ENCODE peak calls at places on chromosomes 13 and 19, in nine cellular contexts. G is breast epithelium; S is left lung; F is left ventricle myocardium inferior; N is body of pancreas; U is CD8-positive, alpha-beta T cell; Y is thoracic aorta; A is Peyer's patch; V is heart left ventricle. T is an unnamed sample.

GRCh38 chr19:3006075-3006767 is 22.9 kb downstream of the TLE2 start:
- DNase-seq in S (no peak), A (no peak), Y (no peak), F (no peak), G (no peak), N (no peak), V (no peak), U (no peak), T (peak; percentile 75)

GRCh38 chr13:21399741-21400140 is 59.4 kb downstream of the ZDHHC20 start:
- DNase-seq in U (no peak), F (no peak), G (no peak), N (no peak), A (no peak), V (no peak), S (no peak), Y (no peak), T (no peak)

GRCh38 chr19:2602391-2603181 is 99.9 kb downstream of the GNG7 start:
- DNase-seq in Y (peak; percentile 76), N (peak; percentile 94), A (no peak), U (no peak), V (peak; percentile 72), F (peak; percentile 87), G (peak; percentile 85), S (no peak), T (peak; percentile 87)

GRCh38 chr13:41833201-41833600 is 127.7 kb downstream of the VWA8 start:
- DNase-seq in F (no peak), N (no peak), S (no peak), G (no peak), Y (no peak), U (no peak), A (no peak), V (no peak), T (no peak)

GRCh38 chr13:114140131-114140908 is 7.9 kb upstream of the RASA3 start:
- DNase-seq in U (no peak), V (no peak), F (no peak), A (peak; percentile 62), S (no peak), Y (no peak), N (no peak), G (no peak), T (no peak)

GRCh38 chr19:35300340-35300649 is 8.3 kb downstream of the MAG start:
- DNase-seq in G (no peak), U (no peak), A (no peak), S (no peak), N (no peak), F (no peak), Y (no peak), V (no peak), T (no peak)

GRCh38 chr13:37473035-37473434 is 125.5 kb downstream of the POSTN start:
- DNase-seq in V (no peak), U (no peak), Y (no peak), A (no peak), F (no peak), S (no peak), G (no peak), N (no peak), T (no peak)

GRCh38 chr19:41528106-41528505 is 47.9 kb upstream of the CEACAM21 start:
- DNase-seq in U (no peak), F (no peak), G (no peak), V (no peak), S (no peak), Y (no peak), N (no peak), A (no peak), T (no peak)

GRCh38 chr13:111519490-111520170 is 199.2 kb downstream of the TEX29 start:
- DNase-seq in S (no peak), A (no peak), Y (no peak), N (no peak), V (no peak), F (no peak), U (no peak), G (peak; percentile 34), T (peak; percentile 6)

GRCh38 chr13:110318920-110319319 is 11.8 kb downstream of the COL4A2 start:
- DNase-seq in V (no peak), Y (no peak), N (no peak), G (no peak), U (no peak), S (no peak), A (no peak), F (no peak), T (no peak)

GRCh38 chr13:79271616-79272015 is 134.4 kb downstream of the RBM26 start:
- DNase-seq in N (no peak), A (no peak), F (no peak), V (no peak), Y (no peak), G (no peak), U (no peak), S (no peak), T (no peak)

GRCh38 chr13:30125422-30126073 is 181.8 kb downstream of the KATNAL1 start:
- DNase-seq in U (no peak), V (no peak), F (no peak), S (peak; percentile 46), A (no peak), G (no peak), N (peak; percentile 51), Y (no peak), T (peak; percentile 42)

GRCh38 chr13:24716011-24716410 is 35.8 kb downstream of the ATP12A start:
- DNase-seq in Y (no peak), N (no peak), A (no peak), F (no peak), V (no peak), U (no peak), G (no peak), S (no peak), T (no peak)

GRCh38 chr19:55137915-55138314 is 11.1 kb downstream of the TNNT1 start:
- DNase-seq in V (no peak), N (no peak), A (no peak), F (no peak), Y (no peak), G (no peak), U (no peak), S (no peak), T (no peak)

GRCh38 chr13:36345438-36346221 is 564 bp downstream of the SPART start:
- DNase-seq in A (peak; percentile 42), V (peak; percentile 77), S (peak; percentile 79), N (peak; percentile 74), G (no peak), U (peak; percentile 3), F (peak; percentile 62), Y (peak; percentile 40), T (peak; percentile 91)

GRCh38 chr13:74246398-74246975 is 112.3 kb upstream of the KLF12 start:
- DNase-seq in V (peak; percentile 69), S (no peak), G (no peak), Y (no peak), N (no peak), U (no peak), A (no peak), F (peak; percentile 18), T (peak; percentile 29)

GRCh38 chr13:47901451-47901850 is 99.6 kb downstream of the SUCLA2 start:
- DNase-seq in F (no peak), U (no peak), G (no peak), A (no peak), V (no peak), N (no peak), Y (no peak), S (no peak), T (no peak)

GRCh38 chr19:10251792-10252694 is at the start of gene MRPL4:
- DNase-seq in A (peak; percentile 97), S (peak; percentile 96), G (peak; percentile 95), V (peak; percentile 98), F (peak; percentile 95), N (peak; percentile 99), Y (peak; percentile 93), U (peak; percentile 90), T (peak; percentile 99)
- TF ChIP-seq CTCF in A (no peak), S (no peak), G (no peak), V (no peak), F (no peak), N (no peak), Y (no peak), U (no peak), T (peak; percentile 4)

GRCh38 chr19:17129377-17129776 is 53.8 kb downstream of the MYO9B start:
- DNase-seq in U (no peak), F (no peak), S (no peak), A (no peak), Y (no peak), G (no peak), N (no peak), V (no peak), T (no peak)
- H3K4me1 ChIP-seq in U (peaks cover 39% of the 10 kb centered on the region), F (peaks cover 20% of the 10 kb centered on the region), S (peaks cover 5% of the 10 kb centered on the region), A (peaks cover 9% of the 10 kb centered on the region), Y (peaks cover 35% of the 10 kb centered on the region), G (no peaks in the 10 kb centered on the region), N (peaks cover 13% of the 10 kb centered on the region), V (no peaks in the 10 kb centered on the region), T (peaks cover 14% of the 10 kb centered on the region)

GRCh38 chr19:44284968-44285367 is 19.9 kb downstream of the ZNF235 start:
- DNase-seq in G (no peak), U (no peak), Y (no peak), A (no peak), S (no peak), N (no peak), F (no peak), V (no peak), T (no peak)

GRCh38 chr19:44277331-44277730 is 17.6 kb downstream of the ZNF233 start:
- DNase-seq in A (no peak), G (no peak), F (no peak), Y (no peak), N (no peak), V (no peak), S (no peak), U (no peak), T (no peak)

GRCh38 chr19:44280916-44281315 is 21.2 kb downstream of the ZNF233 start:
- DNase-seq in A (no peak), N (no peak), S (no peak), U (no peak), F (no peak), G (no peak), Y (no peak), V (no peak), T (no peak)

GRCh38 chr19:44278181-44278690 is 18.6 kb downstream of the ZNF233 start:
- DNase-seq in U (no peak), V (no peak), G (no peak), Y (no peak), A (no peak), N (no peak), S (no peak), F (no peak), T (no peak)

GRCh38 chr19:44282846-44283245 is 22.0 kb downstream of the ZNF235 start:
- DNase-seq in Y (no peak), N (no peak), A (no peak), G (no peak), F (no peak), S (no peak), U (no peak), V (no peak), T (no peak)
- H3K9me3 ChIP-seq in Y (peaks cover 86% of the 10 kb centered on the region), N (peaks cover 41% of the 10 kb centered on the region), A (peaks cover 44% of the 10 kb centered on the region), G (peaks cover 94% of the 10 kb centered on the region), F (peaks cover 99% of the 10 kb centered on the region), S (peaks cover 100% of the 10 kb centered on the region), U (peaks cover 29% of the 10 kb centered on the region), V (no peaks in the 10 kb centered on the region), T (no peaks in the 10 kb centered on the region)

DNA sequence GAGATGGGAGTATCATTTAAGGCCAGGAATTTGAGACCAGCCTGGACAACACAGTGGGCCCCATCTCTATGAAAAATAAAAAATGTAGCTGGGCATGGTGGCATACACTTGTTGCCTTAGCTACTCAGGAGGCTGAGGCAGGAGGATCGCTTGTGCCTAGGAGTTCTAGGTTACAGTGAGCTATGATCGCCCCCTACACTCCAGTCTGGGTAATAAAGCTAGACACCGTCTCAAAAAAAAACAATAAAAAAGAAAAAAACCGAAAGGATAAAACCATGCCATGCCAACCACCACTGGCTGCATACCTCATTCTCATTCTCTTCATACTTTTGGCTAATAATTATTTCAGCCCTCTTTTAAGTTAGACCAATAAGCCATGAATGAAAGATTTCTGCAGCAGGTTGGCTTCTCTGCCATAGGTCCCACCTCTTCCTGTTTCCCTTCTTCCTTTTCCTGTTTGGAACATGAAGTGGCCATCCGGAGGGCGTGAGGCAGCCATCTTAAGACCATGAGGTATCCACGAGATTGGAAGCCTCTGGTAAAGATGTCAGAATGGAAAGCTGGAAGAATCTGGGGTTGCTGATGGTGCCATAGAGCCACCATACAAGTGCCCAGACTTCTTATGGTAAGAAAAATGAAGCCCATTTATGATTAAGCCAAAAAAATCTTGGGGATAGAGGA is 171.3 kb downstream of the CACNA1A start:
- DNase-seq in S (no peak), N (no peak), U (no peak), A (no peak), V (no peak), Y (no peak), F (no peak), G (no peak), T (no peak)
- TF ChIP-seq CTCF in S (no peak), N (no peak), U (no peak), A (no peak), V (no peak), Y (no peak), F (no peak), G (no peak), T (no peak)

T was measured in testis.